ENCODE peak calls at places on chromosomes 6 and 20, in eight cellular contexts. T, J, O, Q, F, C, S and U are unnamed samples.

GRCh38 chr6:2213082-2213481 is 32.3 kb downstream of the GMDS start:
- DNase-seq in T (no peak), J (no peak), O (no peak), Q (no peak), F (no peak), C (no peak), S (no peak), U (no peak)

GRCh38 chr6:146090474-146090873 is 61.6 kb downstream of the GRM1 start:
- DNase-seq in T (no peak), J (peak), O (no peak), Q (no peak), F (peak), C (no peak), S (no peak), U (no peak)

GRCh38 chr6:148885154-148885870 is 138.5 kb downstream of the UST start:
- DNase-seq in T (no peak), J (peak), O (peak), Q (no peak), F (peak), C (no peak), S (no peak), U (no peak)

GRCh38 chr6:130981409-130981808 is 81.6 kb downstream of the EPB41L2 start:
- DNase-seq in T (no peak), J (no peak), O (peak), Q (no peak), F (no peak), C (no peak), S (no peak), U (no peak)

GRCh38 chr20:62918830-62919229 is 7.5 kb downstream of the DIDO1 start:
- DNase-seq in T (peak), J (no peak), O (no peak), Q (no peak), F (no peak), C (no peak), S (no peak), U (no peak)

GRCh38 chr20:63617092-63617875 is 9.6 kb downstream of the GMEB2 start:
- DNase-seq in T (no peak), J (no peak), O (no peak), Q (peak), F (no peak), C (no peak), S (no peak), U (no peak)

GRCh38 chr20:9740486-9740885 is 98.4 kb downstream of the PAK5 start:
- DNase-seq in T (no peak), J (no peak), O (no peak), Q (no peak), F (no peak), C (no peak), S (no peak), U (no peak)

GRCh38 chr6:45566882-45567281 is 189.1 kb upstream of the SUPT3H start:
- DNase-seq in T (no peak), J (peak), O (no peak), Q (no peak), F (no peak), C (no peak), S (peak), U (no peak)

GRCh38 chr6:51768087-51768486 is 319.3 kb downstream of the PKHD1 start:
- DNase-seq in T (no peak), J (no peak), O (no peak), Q (no peak), F (no peak), C (no peak), S (no peak), U (no peak)

GRCh38 chr20:10673176-10673830 is 496 bp downstream of the JAG1 start:
- DNase-seq in T (no peak), J (no peak), O (peak), Q (peak), F (no peak), C (peak), S (peak), U (no peak)

GRCh38 chr6:73943930-73944652 is 248.1 kb downstream of the CD109 start:
- DNase-seq in T (no peak), J (no peak), O (no peak), Q (no peak), F (no peak), C (no peak), S (no peak), U (no peak)